ENCODE peak calls at places on chromosomes 11 and 22, in seven cellular contexts. V is CD4-positive, alpha-beta memory T cell; I is GM23338; W is IMR-90; A is CD8-positive, alpha-beta memory T cell; U is heart right ventricle; K is body of pancreas. C is an unnamed sample.

GRCh38 chr11:132650969-132651720 is 881.2 kb downstream of the OPCML start:
- DNase-seq in V (no peak), W (no peak), U (no peak), A (no peak), K (no peak), I (no peak), C (no peak)

GRCh38 chr11:70220136-70220535 is 17.0 kb downstream of the FADD start:
- DNase-seq in V (no peak), I (no peak), A (no peak), U (no peak), K (no peak), W (no peak), C (no peak)

GRCh38 chr22:38871360-38872171 is 450 bp downstream of the CBX6 start:
- DNase-seq in W (no peak), V (peak; percentile 46), I (peak; percentile 53), A (no peak), U (no peak), K (no peak), C (no peak)

GRCh38 chr11:65014146-65014960 is at the start of gene ARL2:
- DNase-seq in I (no peak), U (no peak), W (no peak), K (no peak), A (peak; percentile 15), V (no peak), C (no peak)

GRCh38 chr11:100671471-100671870 is 15.6 kb upstream of the ARHGAP42 start:
- DNase-seq in A (no peak), I (no peak), U (no peak), K (no peak), V (no peak), W (peak; percentile 44), C (no peak)

GRCh38 chr22:43151251-43152000 is at the start of gene TSPO:
- DNase-seq in U (peak; percentile 89), K (peak; percentile 77), V (peak; percentile 53), A (peak; percentile 67), W (peak; percentile 19), I (peak; percentile 57), C (peak; percentile 57)

GRCh38 chr11:45653277-45653676 is 12.1 kb downstream of the CHST1 start:
- DNase-seq in I (no peak), W (no peak), A (no peak), V (no peak), U (no peak), K (no peak), C (no peak)

GRCh38 chr11:108524422-108524821 is 26.2 kb upstream of the POGLUT3 start:
- DNase-seq in U (no peak), V (no peak), W (no peak), K (no peak), I (no peak), A (no peak), C (no peak)

GRCh38 chr11:48005878-48006277 is 25.5 kb downstream of the PTPRJ start:
- DNase-seq in A (no peak), U (no peak), K (no peak), V (no peak), I (no peak), W (no peak), C (no peak)

GRCh38 chr11:44988111-44988510 is 37.4 kb upstream of the TP53I11 start:
- DNase-seq in U (no peak), A (no peak), K (no peak), W (no peak), V (no peak), I (no peak), C (no peak)

GRCh38 chr11:111982532-111983186 is 42.5 kb upstream of the DLAT start:
- DNase-seq in K (no peak), U (no peak), A (no peak), W (no peak), I (peak; percentile 44), V (no peak), C (no peak)

GRCh38 chr11:72631806-72632731 is 42.2 kb downstream of the PDE2A start:
- DNase-seq in W (no peak), V (no peak), A (no peak), I (no peak), K (no peak), U (peak; percentile 74), C (no peak)

GRCh38 chr11:128701936-128702335 is 8.1 kb downstream of the FLI1 start:
- DNase-seq in U (no peak), V (no peak), A (no peak), K (no peak), I (no peak), W (no peak), C (no peak)

GRCh38 chr11:42542336-42542735 is 769.5 kb upstream of the API5 start:
- DNase-seq in K (no peak), I (no peak), A (no peak), U (no peak), W (no peak), V (no peak), C (no peak)

GRCh38 chr22:30208631-30209603 is 37.6 kb downstream of the LIF start:
- DNase-seq in K (peak; percentile 45), W (peak; percentile 97), I (no peak), A (no peak), U (peak; percentile 73), V (no peak), C (no peak)

GRCh38 chr11:47460571-47461235 is 11.8 kb upstream of the RAPSN start:
- DNase-seq in U (no peak), V (no peak), W (peak; percentile 29), K (no peak), I (no peak), A (no peak), C (no peak)

GRCh38 chr11:75781296-75781695 is 12.7 kb downstream of the DGAT2 start:
- DNase-seq in V (no peak), W (no peak), I (no peak), A (no peak), U (no peak), K (no peak), C (no peak)

GRCh38 chr22:19855504-19856409 is 1.1 kb upstream of the GNB1L start:
- DNase-seq in K (peak; percentile 59), V (peak; percentile 50), U (peak; percentile 52), A (peak; percentile 27), I (peak; percentile 71), W (peak; percentile 35), C (no peak)

GRCh38 chr11:121576531-121576930 is 123.8 kb upstream of the SORL1-AS1 start:
- DNase-seq in U (no peak), A (no peak), W (no peak), I (no peak), K (no peak), V (no peak), C (no peak)

GRCh38 chr11:45390407-45390806 is 104.3 kb upstream of the SYT13 start:
- DNase-seq in A (no peak), K (no peak), I (no peak), V (no peak), W (no peak), U (no peak), C (no peak)

GRCh38 chr22:45703758-45704157 is 32.1 kb downstream of the ATXN10 start:
- DNase-seq in V (no peak), A (no peak), K (no peak), I (peak; percentile 24), U (no peak), W (no peak), C (no peak)

GRCh38 chr22:42959472-42960145 is 55.3 kb downstream of the PACSIN2 start:
- DNase-seq in I (peak; percentile 55), W (peak; percentile 88), K (peak; percentile 74), A (no peak), V (no peak), U (peak; percentile 38), C (no peak)

GRCh38 chr11:126098204-126098769 is 35.6 kb upstream of the CDON start:
- DNase-seq in I (no peak), W (no peak), V (no peak), A (no peak), U (no peak), K (no peak), C (no peak)

GRCh38 chr11:19344661-19345518 is 104.1 kb upstream of the E2F8 start:
- DNase-seq in A (no peak), V (no peak), U (peak; percentile 25), W (peak; percentile 24), I (peak; percentile 90), K (peak; percentile 26), C (no peak)

GRCh38 chr11:65375012-65375411 is 7.4 kb downstream of the SLC25A45 start:
- DNase-seq in V (no peak), K (no peak), U (no peak), I (no peak), W (no peak), A (no peak), C (no peak)

DNA sequence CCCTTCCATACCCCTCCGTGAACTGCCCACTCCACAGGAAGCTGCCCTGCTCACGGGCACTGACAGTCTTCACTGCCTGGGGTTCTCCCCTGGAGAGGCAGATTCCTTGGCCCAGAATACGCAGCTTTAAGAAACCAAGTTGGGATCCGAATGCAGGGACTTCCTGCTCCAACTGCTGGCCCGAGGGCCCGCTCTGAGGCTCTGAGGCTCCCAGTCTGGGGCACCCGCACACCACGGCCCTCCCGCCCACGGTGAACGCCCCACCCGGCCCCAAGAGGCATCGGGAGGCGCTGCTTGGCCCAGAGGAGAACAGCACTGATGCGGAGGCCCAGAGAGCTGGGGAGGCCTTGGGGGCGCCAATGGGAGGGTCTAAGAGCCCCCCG is 42.3 kb downstream of the IGF2 start:
- DNase-seq in I (peak; percentile 21), W (no peak), U (peak; percentile 50), K (no peak), V (no peak), A (no peak), C (no peak)
- H3K27ac ChIP-seq in I (no peak overlapping the region), W (peak overlapping the region; percentile 88), U (peak overlapping the region; percentile 85), K (peak overlapping the region; percentile 15), V (no peak overlapping the region), A (no peak overlapping the region), C (no peak overlapping the region)

GRCh38 chr11:66432597-66432996 is 6.1 kb downstream of the MRPL11 start:
- DNase-seq in W (no peak), I (no peak), V (no peak), A (no peak), K (no peak), U (no peak), C (no peak)
- H3K4me3 ChIP-seq in W (no peak overlapping the region), I (no peak overlapping the region), V (no peak overlapping the region), A (no peak overlapping the region), K (no peak overlapping the region), U (no peak overlapping the region), C (no peak overlapping the region)

GRCh38 chr22:41357191-41357590 is 24.6 kb upstream of the TEF start:
- DNase-seq in W (no peak), V (no peak), I (no peak), A (no peak), U (no peak), K (no peak), C (no peak)
- H3K36me3 ChIP-seq in W (peaks cover 74% of the 10 kb centered on the region), V (peaks cover 20% of the 10 kb centered on the region), I (peaks cover 3% of the 10 kb centered on the region), A (peaks cover 15% of the 10 kb centered on the region), U (peaks cover 28% of the 10 kb centered on the region), K (peaks cover 15% of the 10 kb centered on the region), C (peaks cover 15% of the 10 kb centered on the region)

GRCh38 chr11:79440451-79441158 is at the start of gene TENM4:
- DNase-seq in W (peak; percentile 92), I (peak; percentile 49), U (peak; percentile 59), K (no peak), V (no peak), A (no peak), C (no peak)
- H3K27ac ChIP-seq in W (peak within 1 kb of the TSS; percentile 77), I (no peak within 1 kb of the TSS), U (peak within 1 kb of the TSS; percentile 22), K (no peak within 1 kb of the TSS), V (no peak within 1 kb of the TSS), A (no peak within 1 kb of the TSS), C (no peak within 1 kb of the TSS)